ENCODE peak calls at places on chromosomes 3 and 15, in ten cellular contexts. P is CD8-positive, alpha-beta T cell; J is astrocyte of the spinal cord; E is heart left ventricle; S is uterus; B is cardiac fibroblast; T is dorsolateral prefrontal cortex; I is left lung; U is colonic mucosa; W is gastrocnemius medialis. D is an unnamed sample.

GRCh38 chr15:29880886-29881285 is 58.6 kb upstream of the TJP1 start:
- DNase-seq in P (no peak), J (no peak), E (no peak), S (no peak), B (no peak), T (no peak), I (no peak), U (no peak), W (no peak), D (no peak)

GRCh38 chr3:142028174-142028833 is 121.0 kb downstream of the TFDP2 start:
- DNase-seq in P (no peak), J (peak), E (no peak), S (no peak), B (peak), T (no peak), I (no peak), U (peak), W (no peak), D (no peak)

GRCh38 chr3:168205451-168205850 is 109.7 kb upstream of the GOLIM4 start:
- DNase-seq in P (no peak), J (no peak), E (no peak), S (no peak), B (no peak), T (no peak), I (no peak), U (no peak), W (no peak), D (no peak)

GRCh38 chr3:50257990-50258389 is 11.0 kb upstream of the SEMA3B start:
- DNase-seq in P (no peak), J (no peak), E (peak), S (no peak), B (no peak), T (no peak), I (no peak), U (no peak), W (no peak), D (no peak)

GRCh38 chr15:39417351-39417750 is 163.5 kb upstream of the THBS1 start:
- DNase-seq in P (no peak), J (no peak), E (no peak), S (no peak), B (no peak), T (no peak), I (no peak), U (no peak), W (no peak), D (no peak)

GRCh38 chr3:141020139-141020940 is 30.8 kb upstream of the SPSB4 start:
- DNase-seq in P (no peak), J (peak), E (no peak), S (no peak), B (no peak), T (no peak), I (no peak), U (no peak), W (no peak), D (no peak)

GRCh38 chr3:126521122-126521891 is 2.6 kb upstream of the CHST13 start:
- DNase-seq in P (no peak), J (no peak), E (peak), S (no peak), B (no peak), T (peak), I (peak), U (no peak), W (no peak), D (no peak)

GRCh38 chr3:69246612-69247011 is 124.2 kb upstream of the LMOD3 start:
- DNase-seq in P (no peak), J (no peak), E (no peak), S (no peak), B (no peak), T (no peak), I (no peak), U (no peak), W (no peak), D (no peak)

GRCh38 chr15:58987501-58988010 is at the start of gene RNF111:
- DNase-seq in P (peak), J (peak), E (peak), S (peak), B (peak), T (peak), I (peak), U (peak), W (peak), D (peak)

GRCh38 chr3:152159328-152159727 is 109.4 kb upstream of the MBNL1 start:
- DNase-seq in P (no peak), J (peak), E (no peak), S (no peak), B (peak), T (no peak), I (no peak), U (no peak), W (no peak), D (no peak)

GRCh38 chr15:31336943-31337295 is 10.3 kb downstream of the KLF13 start:
- DNase-seq in P (no peak), J (no peak), E (peak), S (no peak), B (no peak), T (no peak), I (peak), U (no peak), W (no peak), D (no peak)

GRCh38 chr15:31338879-31339557 is 12.4 kb downstream of the KLF13 start:
- DNase-seq in P (no peak), J (peak), E (peak), S (peak), B (peak), T (peak), I (peak), U (no peak), W (no peak), D (no peak)

GRCh38 chr15:31337352-31338031 is 10.9 kb downstream of the KLF13 start:
- DNase-seq in P (no peak), J (no peak), E (no peak), S (no peak), B (no peak), T (no peak), I (peak), U (no peak), W (no peak), D (no peak)

GRCh38 chr15:31339558-31339895 is 12.9 kb downstream of the KLF13 start:
- DNase-seq in P (no peak), J (no peak), E (no peak), S (no peak), B (no peak), T (no peak), I (peak), U (no peak), W (no peak), D (no peak)

DNA sequence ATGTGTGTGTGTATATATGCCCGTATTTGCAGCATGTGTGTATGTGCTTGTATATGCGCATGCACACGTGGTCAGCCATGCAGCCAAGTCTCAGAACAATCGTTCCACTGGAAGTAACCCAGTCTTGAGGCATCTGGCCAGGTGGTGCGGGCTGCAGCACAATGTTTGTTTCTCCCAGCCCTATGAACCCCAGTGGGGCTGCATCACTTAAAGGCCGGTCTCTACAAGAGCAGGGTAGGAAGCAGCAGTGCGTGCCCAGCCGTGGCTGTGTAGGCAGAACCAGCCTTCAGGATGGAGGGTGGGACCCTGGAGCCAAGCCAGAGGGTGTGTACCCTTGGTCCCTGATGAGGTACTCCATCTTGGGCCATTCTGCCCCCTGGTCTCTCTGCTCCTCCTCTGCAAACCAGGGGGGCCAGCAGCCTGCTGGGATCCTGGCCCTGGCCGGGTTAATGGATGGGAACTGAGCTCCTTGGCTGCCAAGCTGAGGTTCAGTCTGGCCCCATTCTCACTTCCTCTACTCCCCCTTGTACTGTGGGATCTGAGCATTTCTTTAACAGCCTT is 11.8 kb downstream of the KLF13 start:
- DNase-seq in P (no peak), J (peak), E (peak), S (peak), B (peak), T (no peak), I (peak), U (no peak), W (no peak), D (no peak)
- H3K4me3 ChIP-seq in P (no peak), J (no peak), E (no peak), S (no peak), B (no peak), T (no peak), I (no peak), U (no peak), W (peak), D (peak)

GRCh38 chr3:89955141-89955540 is 847.7 kb downstream of the EPHA3 start:
- DNase-seq in P (no peak), J (peak), E (no peak), S (no peak), B (no peak), T (no peak), I (no peak), U (no peak), W (no peak), D (no peak)
- TF ChIP-seq CTCF in P (no peak), J (no peak), E (no peak), S (no peak), B (no peak), T (no peak), I (no peak), U (no peak), W (no peak), D (no peak)

GRCh38 chr3:101284757-101285156 is 35.6 kb downstream of the IMPG2 start:
- DNase-seq in P (no peak), J (no peak), E (no peak), S (no peak), B (no peak), T (no peak), I (no peak), U (no peak), W (no peak), D (no peak)
- H3K4me3 ChIP-seq in P (no peak), J (no peak), E (no peak), S (no peak), B (no peak), T (no peak), I (no peak), U (no peak), W (no peak), D (no peak)

DNA sequence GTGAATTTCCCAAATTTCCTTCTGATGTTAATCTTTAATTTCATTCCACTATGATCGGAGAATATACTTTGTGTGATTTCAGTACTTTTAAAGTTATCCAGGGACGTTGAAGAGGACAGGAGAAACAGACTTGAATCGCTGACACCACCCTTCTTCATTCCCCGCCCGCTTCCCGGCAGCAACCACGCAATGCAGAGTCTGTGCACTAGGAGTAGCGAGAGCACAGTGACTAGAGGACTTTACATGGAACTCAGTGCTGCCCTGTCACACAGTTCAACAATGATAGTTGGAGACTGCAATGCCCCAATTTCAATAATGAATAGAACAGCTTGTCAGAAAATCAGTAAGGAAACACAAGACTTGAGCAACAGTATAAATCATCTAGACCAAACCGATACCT is 73.9 kb downstream of the RNF13 start:
- DNase-seq in P (no peak), J (no peak), E (no peak), S (no peak), B (no peak), T (no peak), I (no peak), U (no peak), W (no peak), D (no peak)
- TF ChIP-seq CTCF in P (no peak), J (no peak), E (no peak), S (no peak), B (no peak), T (no peak), I (no peak), U (no peak), W (no peak), D (no peak)

GRCh38 chr15:67973846-67974245 is 80.3 kb upstream of the PIAS1 start:
- DNase-seq in P (no peak), J (no peak), E (no peak), S (no peak), B (no peak), T (no peak), I (no peak), U (no peak), W (no peak), D (no peak)

GRCh38 chr15:67969892-67970291 is 84.2 kb upstream of the PIAS1 start:
- DNase-seq in P (no peak), J (no peak), E (no peak), S (no peak), B (no peak), T (no peak), I (no peak), U (no peak), W (no peak), D (no peak)

GRCh38 chr15:67972377-67972776 is 81.7 kb upstream of the PIAS1 start:
- DNase-seq in P (no peak), J (no peak), E (no peak), S (no peak), B (no peak), T (no peak), I (no peak), U (no peak), W (no peak), D (no peak)

GRCh38 chr15:67967871-67968423 is 86.2 kb upstream of the PIAS1 start:
- DNase-seq in P (no peak), J (peak), E (peak), S (peak), B (peak), T (peak), I (peak), U (peak), W (peak), D (peak)

GRCh38 chr15:67968564-67969440 is 85.3 kb upstream of the PIAS1 start:
- DNase-seq in P (no peak), J (no peak), E (no peak), S (peak), B (no peak), T (no peak), I (no peak), U (no peak), W (no peak), D (no peak)
- H3K4me3 ChIP-seq in P (no peak), J (no peak), E (no peak), S (peak), B (no peak), T (peak), I (peak), U (peak), W (peak), D (peak)

DNA sequence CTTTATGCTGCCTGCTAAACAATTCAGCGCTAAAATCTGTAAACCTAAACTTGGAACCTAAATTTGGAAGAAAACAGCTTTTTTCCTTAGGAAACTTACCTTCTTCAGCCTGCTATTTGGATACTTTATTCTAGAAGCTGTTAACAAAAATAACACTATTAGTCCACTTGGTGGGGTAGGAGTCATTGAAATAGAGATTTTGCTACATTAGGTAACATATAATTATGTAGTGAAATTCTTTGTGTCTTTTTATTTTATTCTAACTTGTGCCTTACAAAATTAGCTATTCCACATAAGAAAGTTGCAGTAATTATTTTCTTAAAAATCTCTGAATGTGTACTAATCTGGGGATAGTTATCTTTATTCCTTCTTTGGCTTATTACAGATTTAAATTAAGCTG is 360.4 kb upstream of the ROBO2 start:
- DNase-seq in P (no peak), J (no peak), E (no peak), S (no peak), B (no peak), T (no peak), I (no peak), U (no peak), W (no peak), D (no peak)
- TF ChIP-seq CTCF in P (no peak), J (no peak), E (no peak), S (no peak), B (no peak), T (no peak), I (no peak), U (no peak), W (no peak), D (no peak)

GRCh38 chr3:31066999-31067398 is 172.5 kb upstream of the GADL1 start:
- DNase-seq in P (no peak), J (peak), E (no peak), S (peak), B (peak), T (no peak), I (no peak), U (no peak), W (peak), D (no peak)
- H3K4me3 ChIP-seq in P (no peak), J (no peak), E (no peak), S (no peak), B (no peak), T (no peak), I (no peak), U (no peak), W (no peak), D (no peak)

DNA sequence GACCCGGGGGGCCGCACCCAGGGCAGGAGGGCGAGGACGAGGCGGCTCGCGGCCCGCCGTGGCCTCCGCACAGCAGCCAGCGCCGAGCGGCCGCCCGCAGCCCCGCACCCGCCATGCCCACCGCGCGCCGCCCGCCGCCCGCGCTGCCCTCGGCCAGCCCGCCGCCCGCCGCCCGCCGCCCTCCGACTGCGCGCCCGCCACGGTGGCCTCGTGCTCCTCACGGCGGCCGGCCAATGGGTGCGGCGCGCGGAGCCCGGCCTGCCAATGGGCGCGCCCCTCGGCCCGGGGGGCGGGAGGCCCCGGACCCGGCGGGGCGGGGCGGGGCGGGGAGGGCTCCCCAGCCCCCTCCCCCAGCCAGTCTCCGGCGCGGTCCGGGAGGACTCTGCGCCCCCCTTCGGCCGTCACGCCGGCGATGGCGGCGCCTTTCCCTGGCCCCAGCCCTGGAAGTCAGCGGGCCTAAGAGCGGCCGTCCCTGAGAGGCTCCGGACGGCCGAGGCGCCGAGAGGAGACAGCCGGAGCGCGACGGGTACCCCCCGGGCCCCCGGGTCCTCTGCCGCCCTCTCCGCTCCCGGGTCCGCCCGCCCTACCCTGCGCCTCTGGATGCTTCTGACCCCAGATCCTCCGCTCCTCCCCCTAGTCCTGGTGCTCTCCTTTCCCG is at the start of gene NT5DC2:
- DNase-seq in P (peak), J (peak), E (peak), S (peak), B (peak), T (no peak), I (peak), U (peak), W (no peak), D (peak)
- TF ChIP-seq CTCF in P (no peak), J (peak), E (no peak), S (peak), B (no peak), T (no peak), I (no peak), U (no peak), W (no peak), D (no peak)

DNA sequence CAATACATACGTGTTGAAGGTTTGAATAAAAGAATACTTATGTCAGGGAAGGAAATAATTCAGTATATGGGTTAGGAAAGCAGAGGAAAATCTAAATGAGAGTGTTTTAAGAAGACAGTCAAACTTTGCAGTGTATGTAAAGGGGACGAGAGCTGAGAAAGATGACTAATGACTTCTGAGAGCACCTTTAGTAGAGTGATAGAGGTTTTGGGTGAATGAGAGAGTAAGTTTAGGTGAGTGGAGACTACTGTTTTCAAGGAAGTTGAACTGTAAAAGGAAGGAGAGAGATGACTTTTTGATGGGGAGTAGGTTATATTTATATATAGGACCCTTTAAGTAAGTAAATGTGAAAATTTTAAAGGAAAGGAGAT is 9.4 kb downstream of the TBC1D23 start:
- DNase-seq in P (no peak), J (no peak), E (no peak), S (no peak), B (no peak), T (no peak), I (no peak), U (no peak), W (no peak), D (no peak)
- H3K4me3 ChIP-seq in P (no peak), J (no peak), E (no peak), S (no peak), B (no peak), T (no peak), I (no peak), U (no peak), W (no peak), D (no peak)

GRCh38 chr3:109081746-109082510 is 36.0 kb downstream of the MORC1 start:
- DNase-seq in P (no peak), J (peak), E (no peak), S (no peak), B (peak), T (no peak), I (no peak), U (peak), W (no peak), D (no peak)
- TF ChIP-seq CTCF in P (peak), J (peak), E (peak), S (no peak), B (peak), T (peak), I (peak), U (peak), W (peak), D (peak)